ENCODE peak calls at places on chromosomes 12 and 14, in five cellular contexts. U is astrocyte of the spinal cord, J is uterus, W is nephron progenitor cell, Q is transverse colon. A is an unnamed sample.
A peak's percentile ranks its signal among the peaks of the same experiment; 100 is the strongest.

GRCh38 chr14:71150737-71151136 is 243.5 kb downstream of the PCNX1 start:
- DNase-seq in W (no peak), J (no peak), U (no peak), Q (no peak), A (no peak)

GRCh38 chr12:45637706-45638105 is 91.8 kb upstream of the ARID2 start:
- DNase-seq in W (no peak), U (peak; percentile 59), J (no peak), Q (no peak), A (peak; percentile 62)

GRCh38 chr12:76375470-76375869 is 27.3 kb upstream of the BBS10 start:
- DNase-seq in W (no peak), Q (no peak), U (no peak), J (no peak), A (no peak)

GRCh38 chr14:101857226-101857625 is 95.7 kb downstream of the PPP2R5C start:
- DNase-seq in W (no peak), J (no peak), Q (no peak), U (no peak), A (no peak)

GRCh38 chr14:65302571-65303184 is 109.9 kb upstream of the FUT8 start:
- DNase-seq in J (no peak), Q (peak; percentile 46), W (no peak), U (no peak), A (peak; percentile 7)

GRCh38 chr14:103886304-103887169 is 39.2 kb upstream of the PPP1R13B start:
- DNase-seq in Q (no peak), U (no peak), W (peak; percentile 63), J (no peak), A (peak; percentile 13)

GRCh38 chr14:87397499-87397898 is 595.5 kb downstream of the GALC start:
- DNase-seq in W (no peak), J (no peak), U (no peak), Q (no peak), A (no peak)

GRCh38 chr12:81330480-81330879 is 252.6 kb downstream of the ACSS3 start:
- DNase-seq in Q (no peak), U (no peak), W (no peak), J (no peak), A (peak; percentile 8)

GRCh38 chr14:100155881-100156645 is 3.4 kb downstream of the DEGS2 start:
- DNase-seq in Q (peak; percentile 86), J (no peak), W (peak; percentile 36), U (no peak), A (no peak)

GRCh38 chr12:122785503-122785902 is 11.1 kb downstream of the CCDC62 start:
- DNase-seq in Q (no peak), U (no peak), J (no peak), W (no peak), A (no peak)

GRCh38 chr12:15978431-15978950 is 67.4 kb downstream of the DERA start:
- DNase-seq in U (peak; percentile 61), Q (no peak), W (no peak), J (no peak), A (peak; percentile 74)

GRCh38 chr12:759628-760027 is 7.2 kb downstream of the WNK1 start:
- DNase-seq in J (no peak), U (no peak), Q (no peak), W (no peak), A (no peak)

GRCh38 chr12:46246021-46246700 is 22.7 kb downstream of the SLC38A1 start:
- DNase-seq in U (no peak), Q (no peak), J (no peak), W (no peak), A (no peak)

GRCh38 chr12:78343657-78344056 is 513.0 kb downstream of the NAV3 start:
- DNase-seq in W (no peak), J (no peak), Q (no peak), U (no peak), A (no peak)

GRCh38 chr14:100158566-100159106 is 809 bp downstream of the DEGS2 start:
- DNase-seq in W (no peak), J (no peak), U (no peak), Q (no peak), A (no peak)

GRCh38 chr12:89750821-89751227 is 42.2 kb upstream of the ATP2B1 start:
- DNase-seq in Q (no peak), J (no peak), U (no peak), W (no peak), A (peak; percentile 73)

GRCh38 chr12:112107728-112108447 is 695 bp downstream of the NAA25 start:
- DNase-seq in J (no peak), Q (peak; percentile 20), W (peak; percentile 49), U (no peak), A (peak; percentile 22)

GRCh38 chr12:9701380-9702154 is 31.3 kb downstream of the CLECL1 start:
- DNase-seq in Q (no peak), J (no peak), W (no peak), U (no peak), A (no peak)

GRCh38 chr14:70640938-70641547 is 673 bp upstream of the TTC9 start:
- DNase-seq in W (no peak), J (peak; percentile 26), U (peak; percentile 15), Q (peak; percentile 61), A (no peak)

GRCh38 chr12:105212431-105212830 is 23.5 kb downstream of the APPL2 start:
- DNase-seq in U (no peak), W (no peak), Q (no peak), J (no peak), A (peak; percentile 59)

GRCh38 chr12:133181238-133181959 is at the start of gene ZNF268:
- DNase-seq in Q (peak; percentile 94), U (peak; percentile 93), W (peak; percentile 93), J (peak; percentile 84), A (peak; percentile 95)

GRCh38 chr14:23302290-23303225 is at the start of gene PPP1R3E:
- DNase-seq in J (peak; percentile 65), U (peak; percentile 46), Q (peak; percentile 88), W (peak; percentile 78), A (peak; percentile 59)

GRCh38 chr12:48045965-48046364 is 41.7 kb upstream of the COL2A1 start:
- DNase-seq in Q (no peak), U (no peak), W (no peak), J (no peak), A (no peak)

GRCh38 chr14:47442206-47442605 is 233.2 kb downstream of the MDGA2 start:
- DNase-seq in Q (no peak), J (no peak), W (peak; percentile 6), U (peak; percentile 56), A (peak; percentile 5)
- TF ChIP-seq CTCF in Q (no peak), J (no peak), W (peak; percentile 35), U (peak; percentile 41), A (no peak)

DNA sequence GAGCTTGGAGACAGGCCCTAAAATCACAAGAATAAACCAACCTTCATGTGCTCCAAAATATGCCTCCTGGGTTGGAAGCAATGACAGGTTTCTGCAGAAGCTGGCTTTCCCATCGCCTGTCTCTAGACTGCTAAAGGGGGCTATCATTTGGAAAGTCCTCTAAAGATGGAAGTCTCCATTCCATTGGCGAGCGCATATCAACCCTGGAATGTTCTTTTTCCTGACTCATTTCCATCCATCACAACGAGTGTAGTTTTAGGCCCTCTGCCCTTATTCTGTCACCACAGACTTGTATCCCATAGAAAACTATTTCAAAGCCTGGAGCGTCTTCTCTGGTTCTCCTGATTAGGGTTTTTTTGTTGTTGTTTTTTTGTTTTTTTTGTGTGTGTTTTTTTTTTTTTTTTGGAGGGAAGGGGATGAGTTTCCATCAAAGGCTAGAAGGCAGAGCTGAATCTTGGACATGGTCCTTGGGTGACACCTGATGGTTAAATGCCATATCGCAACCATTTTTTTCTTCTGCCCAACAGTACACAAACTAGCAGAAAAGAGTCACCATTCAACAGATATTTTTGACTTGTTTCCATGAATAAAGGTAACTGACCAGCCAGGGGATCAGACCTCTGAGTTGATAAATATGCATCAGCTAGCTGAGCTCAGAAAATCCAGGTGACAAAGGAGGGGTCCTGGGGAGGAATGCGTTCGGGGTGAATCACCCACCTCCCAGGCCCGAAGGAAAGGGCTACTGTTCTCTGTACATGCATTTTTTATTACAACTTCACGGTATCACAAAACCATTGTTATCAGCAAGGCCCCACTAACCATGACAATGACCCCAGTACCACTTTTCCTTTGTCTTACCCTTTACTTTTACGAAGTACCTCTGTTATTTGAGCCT is 40.5 kb downstream of the KCNA5 start:
- DNase-seq in Q (no peak), U (peak; percentile 73), J (no peak), W (peak; percentile 54), A (peak; percentile 68)
- TF ChIP-seq CTCF in Q (peak; percentile 58), U (peak; percentile 63), J (peak; percentile 55), W (peak; percentile 74), A (peak; percentile 57)

DNA sequence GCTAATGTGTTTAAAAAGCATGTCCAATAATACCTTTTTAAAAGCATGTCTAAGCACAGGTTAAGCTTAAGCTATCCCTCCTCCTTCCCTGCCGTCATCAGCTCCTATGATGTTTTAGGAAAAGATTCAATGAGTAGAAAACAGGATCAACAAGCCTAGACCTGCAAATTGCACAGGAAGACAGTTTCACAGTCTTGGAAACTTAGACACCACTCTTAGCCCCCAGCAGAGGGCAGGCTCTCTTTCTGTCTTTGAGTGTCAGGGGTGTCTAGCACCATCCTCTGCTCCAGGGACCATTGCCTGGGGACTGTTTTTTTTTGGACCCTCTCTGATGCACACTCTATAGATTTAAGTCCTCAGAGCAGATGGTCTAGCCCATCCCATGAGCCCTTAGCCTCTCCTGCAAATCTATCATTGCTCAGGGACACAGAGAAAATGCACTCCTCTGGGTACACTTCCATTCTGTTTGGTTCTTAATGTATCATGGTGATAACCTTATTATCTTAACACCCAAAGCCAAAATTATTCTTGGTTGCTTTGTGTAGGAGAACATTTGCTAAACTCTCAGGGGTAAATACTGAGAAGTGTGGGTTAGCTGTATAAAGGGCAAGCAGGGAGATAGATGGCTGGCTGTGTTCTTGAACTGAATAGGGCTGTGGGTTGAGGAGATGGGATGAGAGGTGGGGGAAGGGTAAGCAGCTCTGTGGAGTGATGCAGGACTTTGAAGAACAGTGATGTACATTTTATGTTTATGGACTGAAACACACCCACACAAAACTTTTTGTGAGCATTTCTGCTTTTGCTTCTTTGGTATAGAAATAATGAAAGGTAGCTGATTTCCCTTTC is 259.9 kb upstream of the DDHD1 start:
- DNase-seq in J (no peak), Q (no peak), U (no peak), W (peak; percentile 3), A (peak; percentile 32)
- TF ChIP-seq CTCF in J (no peak), Q (no peak), U (peak; percentile 58), W (peak; percentile 50), A (peak; percentile 63)

DNA sequence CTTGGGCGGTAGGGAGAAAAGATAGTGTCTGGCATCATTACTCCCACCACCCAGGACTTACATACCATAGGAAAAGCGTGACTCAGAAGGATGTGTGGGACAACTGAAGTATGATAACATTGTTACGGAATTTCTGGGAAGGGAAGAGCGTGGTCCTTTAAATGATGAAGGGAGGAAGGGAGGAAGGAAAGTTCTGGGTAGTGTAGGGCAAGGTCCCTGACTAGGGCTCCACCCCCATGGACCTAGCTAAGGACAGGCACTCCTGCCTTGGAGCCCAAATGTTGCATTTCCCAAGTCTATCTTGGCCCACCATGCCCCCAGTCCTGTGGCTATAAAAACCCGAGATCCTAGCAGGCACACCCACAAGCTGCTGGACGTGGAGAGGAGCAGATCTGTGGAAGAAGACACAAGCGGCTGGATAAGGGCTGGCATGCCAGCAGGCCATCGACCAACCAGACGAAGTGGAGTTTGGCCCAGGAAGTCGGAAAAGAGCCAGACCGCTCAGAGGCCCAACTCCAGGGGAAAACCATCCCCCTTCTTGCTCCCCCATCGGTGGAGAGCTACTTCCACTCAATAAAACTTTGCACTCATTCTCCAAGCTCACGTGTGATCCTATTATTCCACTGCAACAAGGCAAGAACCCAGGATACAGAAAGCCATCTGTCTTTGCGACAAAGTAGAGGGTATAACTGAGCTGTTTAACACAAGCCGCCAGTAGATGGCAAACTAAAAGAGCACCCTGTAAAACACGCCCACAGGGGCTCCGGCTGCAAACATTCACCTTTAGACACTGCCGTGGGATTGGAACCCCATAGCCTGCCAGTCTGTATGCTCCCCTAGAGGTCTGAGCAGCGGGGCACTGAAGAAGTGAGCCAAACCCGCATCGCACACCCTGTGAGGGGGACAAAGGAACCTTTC is 23.0 kb upstream of the RAB21 start:
- DNase-seq in J (no peak), Q (no peak), U (peak; percentile 20), W (no peak), A (peak; percentile 71)
- TF ChIP-seq CTCF in J (no peak), Q (no peak), U (no peak), W (no peak), A (no peak)

GRCh38 chr12:121709478-121709890 is 3.1 kb upstream of the TMEM120B start:
- DNase-seq in Q (no peak), U (peak; percentile 86), J (no peak), W (no peak), A (peak; percentile 77)
- TF ChIP-seq CTCF in Q (no peak), U (no peak), J (no peak), W (no peak), A (peak; percentile 7)